ENCODE peak calls at places on chromosomes 7 and 10, in five cellular contexts. One of them, this sample, is unnamed. For H3K27me3 and H3K9me3, the result is how much of the 10 kb centered on the place peaks cover.

GRCh38 chr10:7230956-7231355 is 179.9 kb downstream of the SFMBT2 start:
- DNase-seq in uterus: no peak
- DNase-seq in GM12878: no peak
- DNase-seq in pancreas: no peak
- DNase-seq in ovary: no peak
- DNase-seq in this sample: no peak

GRCh38 chr7:148941598-148942280 is 57.6 kb upstream of the EZH2 start:
- DNase-seq in GM12878: no peak
- DNase-seq in uterus: peak
- DNase-seq in pancreas: peak
- DNase-seq in ovary: peak
- DNase-seq in this sample: peak

GRCh38 chr7:19368540-19368939 is 223.3 kb upstream of the FERD3L start:
- DNase-seq in uterus: no peak
- DNase-seq in pancreas: no peak
- DNase-seq in ovary: no peak
- DNase-seq in GM12878: no peak
- DNase-seq in this sample: no peak

GRCh38 chr7:158296798-158297104 is 290.9 kb downstream of the PTPRN2 start:
- DNase-seq in pancreas: no peak
- DNase-seq in uterus: no peak
- DNase-seq in ovary: no peak
- DNase-seq in GM12878: no peak
- DNase-seq in this sample: no peak

GRCh38 chr7:103343758-103344452 is 662 bp downstream of the DNAJC2 start:
- DNase-seq in ovary: peak
- DNase-seq in GM12878: no peak
- DNase-seq in uterus: peak
- DNase-seq in pancreas: peak
- DNase-seq in this sample: peak

GRCh38 chr10:70575874-70576802 is 26.4 kb downstream of the PRF1 start:
- DNase-seq in GM12878: peak
- DNase-seq in ovary: no peak
- DNase-seq in uterus: no peak
- DNase-seq in pancreas: peak
- DNase-seq in this sample: no peak

GRCh38 chr10:131016556-131016955 is 295.0 kb downstream of the TCERG1L start:
- DNase-seq in uterus: no peak
- DNase-seq in pancreas: no peak
- DNase-seq in GM12878: no peak
- DNase-seq in ovary: no peak
- DNase-seq in this sample: no peak

GRCh38 chr7:126723966-126724544 is 528.7 kb downstream of the GRM8 start:
- DNase-seq in ovary: no peak
- DNase-seq in uterus: no peak
- DNase-seq in pancreas: no peak
- DNase-seq in GM12878: no peak
- DNase-seq in this sample: no peak

GRCh38 chr10:6558759-6559429 is 21.2 kb downstream of the PRKCQ start:
- DNase-seq in GM12878: no peak
- DNase-seq in uterus: no peak
- DNase-seq in pancreas: no peak
- DNase-seq in ovary: no peak
- DNase-seq in this sample: no peak

DNA sequence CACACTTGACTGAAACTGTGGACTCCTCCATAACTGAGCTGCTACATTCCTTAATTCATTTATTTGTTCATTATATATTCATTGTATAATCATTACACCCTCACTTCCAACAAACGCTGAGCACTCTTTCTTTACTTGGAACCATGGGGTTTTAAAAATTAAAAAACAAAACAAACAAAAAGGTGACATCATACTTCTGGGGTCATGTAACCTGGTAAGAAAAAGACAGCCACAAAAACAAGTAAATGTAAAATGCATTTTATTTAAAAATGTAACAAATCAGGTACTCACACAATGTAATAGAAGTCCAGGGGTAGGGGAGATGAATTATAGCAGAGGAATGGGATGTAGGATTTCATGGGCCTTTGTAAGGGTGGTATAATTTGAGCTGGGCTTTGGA is 25.1 kb downstream of the PLEKHS1 start:
- DNase-seq in GM12878: no peak
- DNase-seq in ovary: no peak
- DNase-seq in pancreas: no peak
- DNase-seq in uterus: no peak
- DNase-seq in this sample: no peak
- H3K27me3 ChIP-seq in GM12878: under half
- H3K27me3 ChIP-seq in ovary: under half
- H3K27me3 ChIP-seq in pancreas: under half
- H3K27me3 ChIP-seq in uterus: under half
- H3K27me3 ChIP-seq in this sample: under half

GRCh38 chr7:142300689-142301088 is 42.8 kb upstream of the PRSS58 start:
- DNase-seq in uterus: no peak
- DNase-seq in GM12878: no peak
- DNase-seq in pancreas: no peak
- DNase-seq in ovary: no peak
- DNase-seq in this sample: peak

GRCh38 chr7:142301299-142301698 is 43.4 kb upstream of the PRSS58 start:
- DNase-seq in pancreas: no peak
- DNase-seq in GM12878: no peak
- DNase-seq in ovary: no peak
- DNase-seq in uterus: no peak
- DNase-seq in this sample: no peak

GRCh38 chr7:142299226-142299625 is 41.4 kb upstream of the PRSS58 start:
- DNase-seq in ovary: no peak
- DNase-seq in pancreas: no peak
- DNase-seq in GM12878: no peak
- DNase-seq in uterus: no peak
- DNase-seq in this sample: no peak

GRCh38 chr7:142298631-142299030 is 40.8 kb upstream of the PRSS58 start:
- DNase-seq in GM12878: no peak
- DNase-seq in ovary: no peak
- DNase-seq in pancreas: no peak
- DNase-seq in uterus: no peak
- DNase-seq in this sample: no peak

DNA sequence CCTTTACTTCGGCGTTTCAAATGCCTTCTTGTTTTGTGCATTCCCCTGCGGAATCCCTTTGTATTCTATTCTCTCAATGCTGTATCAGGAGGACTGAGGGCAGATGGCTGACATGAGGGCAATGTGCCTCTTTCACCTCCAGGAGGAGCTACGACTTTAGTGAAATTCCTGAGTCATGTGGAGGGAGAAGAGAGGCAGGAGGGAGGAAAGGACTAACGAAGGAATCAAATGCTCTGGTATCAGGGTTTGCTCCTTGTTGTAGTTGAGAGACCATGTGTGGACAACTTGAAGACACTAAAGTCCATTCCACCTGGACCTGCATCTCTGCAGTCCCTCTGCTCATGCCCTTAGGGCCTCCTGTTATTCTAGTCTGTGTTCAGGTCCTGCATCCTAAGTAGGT is 40.2 kb upstream of the PRSS58 start:
- DNase-seq in ovary: no peak
- DNase-seq in pancreas: no peak
- DNase-seq in uterus: no peak
- DNase-seq in GM12878: no peak
- DNase-seq in this sample: no peak
- TF ChIP-seq CTCF in ovary: no peak
- TF ChIP-seq CTCF in pancreas: no peak
- TF ChIP-seq CTCF in uterus: no peak
- TF ChIP-seq CTCF in GM12878: peak
- TF ChIP-seq CTCF in this sample: peak

GRCh38 chr7:57179776-57180415 is 47.7 kb upstream of the ZNF479 start:
- DNase-seq in GM12878: no peak
- DNase-seq in ovary: no peak
- DNase-seq in uterus: peak
- DNase-seq in pancreas: no peak
- DNase-seq in this sample: no peak
- H3K9me3 ChIP-seq in GM12878: under half
- H3K9me3 ChIP-seq in ovary: under half
- H3K9me3 ChIP-seq in uterus: under half
- H3K9me3 ChIP-seq in pancreas: under half
- H3K9me3 ChIP-seq in this sample: under half

GRCh38 chr10:78452782-78453181 is 419.1 kb downstream of the RPS24 start:
- DNase-seq in pancreas: no peak
- DNase-seq in GM12878: no peak
- DNase-seq in uterus: no peak
- DNase-seq in ovary: no peak
- DNase-seq in this sample: no peak
- H3K27me3 ChIP-seq in pancreas: under half
- H3K27me3 ChIP-seq in GM12878: under half
- H3K27me3 ChIP-seq in uterus: under half
- H3K27me3 ChIP-seq in ovary: under half
- H3K27me3 ChIP-seq in this sample: under half

DNA sequence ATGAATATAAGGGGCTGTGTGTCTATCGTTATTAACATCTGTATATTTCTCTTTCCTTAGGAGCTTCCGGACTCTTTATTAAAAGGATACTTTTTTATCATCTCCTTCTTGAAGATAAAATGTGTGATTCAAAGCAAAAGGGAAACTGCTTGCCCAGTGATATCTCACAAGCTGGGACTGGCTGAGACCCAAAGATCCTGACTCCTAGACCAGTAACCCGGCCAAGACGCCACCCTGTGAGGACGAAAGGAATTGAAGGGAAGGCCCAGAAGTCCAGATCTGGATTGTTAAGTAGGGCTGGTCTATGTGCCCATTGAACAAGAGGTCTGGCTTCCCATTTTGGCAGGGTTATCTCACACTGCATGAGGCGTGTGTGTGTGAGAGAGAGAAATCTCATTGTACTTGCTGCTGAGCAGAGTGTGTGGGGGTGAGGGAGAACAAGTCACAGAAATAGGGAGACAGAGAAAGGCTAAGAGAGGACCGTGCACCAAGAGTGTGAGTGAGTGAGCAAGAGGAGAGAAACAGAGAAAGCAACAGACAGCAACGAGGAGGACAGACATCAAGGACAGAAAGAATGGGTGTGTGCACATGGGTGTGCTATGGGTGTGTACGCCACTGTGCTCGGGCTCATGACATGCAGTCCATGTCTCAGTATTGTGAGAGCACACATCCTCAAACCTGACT is 75.4 kb downstream of the PLXNA4 start:
- DNase-seq in uterus: peak
- DNase-seq in GM12878: no peak
- DNase-seq in pancreas: no peak
- DNase-seq in ovary: peak
- DNase-seq in this sample: no peak
- TF ChIP-seq CTCF in uterus: peak
- TF ChIP-seq CTCF in GM12878: no peak
- TF ChIP-seq CTCF in pancreas: no peak
- TF ChIP-seq CTCF in ovary: peak
- TF ChIP-seq CTCF in this sample: no peak

GRCh38 chr7:4198301-4198700 is 483.8 kb upstream of the FOXK1 start:
- DNase-seq in ovary: no peak
- DNase-seq in GM12878: no peak
- DNase-seq in pancreas: no peak
- DNase-seq in uterus: no peak
- DNase-seq in this sample: no peak
- H3K9me3 ChIP-seq in ovary: under half
- H3K9me3 ChIP-seq in GM12878: under half
- H3K9me3 ChIP-seq in pancreas: under half
- H3K9me3 ChIP-seq in uterus: under half
- H3K9me3 ChIP-seq in this sample: under half